ENCODE peak calls at places on chromosomes 13 and 19, in five cellular contexts. E is CD8-positive, alpha-beta memory T cell; Q is coronary artery; B is fibroblast of pulmonary artery; F is T-helper 2 cell treated with Interferon-gamma antibody and Interleukin-4, amounts not matched to agents 5 μg/mL and 100 μg/mL, for 36 hours. D is an unnamed sample.

GRCh38 chr19:51607920-51608562 is 22.2 kb downstream of the SIGLEC5 start:
- DNase-seq in F (peak), E (peak), Q (no peak), B (peak), D (peak)

GRCh38 chr19:32530773-32531172 is 50.2 kb upstream of the PDCD5 start:
- DNase-seq in B (no peak), Q (no peak), F (no peak), E (no peak), D (no peak)

GRCh38 chr19:45179063-45179847 is 671 bp downstream of the BLOC1S3 start:
- DNase-seq in B (peak), Q (no peak), F (peak), E (no peak), D (peak)

GRCh38 chr19:6015841-6016545 is 38.1 kb upstream of the RANBP3 start:
- DNase-seq in F (no peak), E (no peak), Q (no peak), B (no peak), D (peak)

GRCh38 chr13:41054212-41054877 is 7.0 kb upstream of the WBP4 start:
- DNase-seq in Q (no peak), E (peak), B (peak), F (no peak), D (peak)

GRCh38 chr13:39767791-39768564 is 112.5 kb downstream of the COG6 start:
- DNase-seq in B (no peak), F (no peak), E (no peak), Q (no peak), D (no peak)

GRCh38 chr13:113669231-113669870 is 2.3 kb downstream of the GRK1 start:
- DNase-seq in E (no peak), Q (peak), B (no peak), F (no peak), D (peak)

GRCh38 chr19:17107546-17108452 is 32.2 kb downstream of the MYO9B start:
- DNase-seq in E (no peak), F (no peak), Q (peak), B (peak), D (peak)

GRCh38 chr19:41172297-41173164 is 20.5 kb upstream of the CYP2S1 start:
- DNase-seq in E (no peak), Q (no peak), F (no peak), B (no peak), D (no peak)

GRCh38 chr13:99988469-99989375 is 7.1 kb downstream of the ZIC2 start:
- DNase-seq in E (no peak), F (no peak), B (no peak), Q (no peak), D (peak)

GRCh38 chr13:65844266-65844841 is 1385.8 kb downstream of the PCDH9 start:
- DNase-seq in E (no peak), B (no peak), Q (no peak), F (no peak), D (no peak)

GRCh38 chr19:46731584-46731983 is 14.3 kb upstream of the FKRP start:
- DNase-seq in Q (no peak), E (no peak), B (peak), F (no peak), D (no peak)

GRCh38 chr19:32558607-32559228 is 22.3 kb upstream of the PDCD5 start:
- DNase-seq in B (no peak), E (no peak), Q (peak), F (no peak), D (no peak)

GRCh38 chr19:19081642-19082151 is 17.9 kb downstream of the SLC25A42 start:
- DNase-seq in B (peak), E (no peak), F (no peak), Q (no peak), D (peak)

GRCh38 chr19:47595937-47596336 is 13.0 kb upstream of the BICRA start:
- DNase-seq in F (no peak), E (no peak), B (no peak), Q (no peak), D (no peak)

GRCh38 chr13:30307966-30308290 is 577 bp upstream of the KATNAL1 start:
- DNase-seq in B (no peak), E (no peak), F (no peak), Q (no peak), D (no peak)

GRCh38 chr19:46489445-46490272 is 6.0 kb downstream of the PNMA8B start:
- DNase-seq in F (no peak), Q (no peak), B (peak), E (no peak), D (peak)

GRCh38 chr19:55012294-55012693 is 25.8 kb downstream of the GP6 start:
- DNase-seq in B (no peak), F (no peak), E (no peak), Q (no peak), D (no peak)

GRCh38 chr19:7823902-7824301 is 6.1 kb upstream of the EVI5L start:
- DNase-seq in E (no peak), Q (no peak), F (no peak), B (no peak), D (no peak)

GRCh38 chr13:29801737-29802305 is 48.6 kb downstream of the UBL3 start:
- DNase-seq in B (peak), Q (no peak), E (no peak), F (no peak), D (no peak)

GRCh38 chr19:5628919-5629481 is 6.1 kb downstream of the SAFB start:
- DNase-seq in E (no peak), Q (no peak), B (no peak), F (no peak), D (no peak)

GRCh38 chr19:14114854-14115253 is 2.7 kb downstream of the PRKACA start:
- DNase-seq in Q (no peak), F (peak), E (peak), B (no peak), D (peak)

GRCh38 chr13:44368062-44368591 is 5.5 kb upstream of the SERP2 start:
- DNase-seq in Q (no peak), F (no peak), E (no peak), B (no peak), D (no peak)

GRCh38 chr13:51330741-51331140 is 8.8 kb upstream of the SERPINE3 start:
- DNase-seq in E (no peak), Q (no peak), B (peak), F (peak), D (peak)

GRCh38 chr13:79432086-79432485 is 26.0 kb upstream of the RBM26 start:
- DNase-seq in B (no peak), Q (no peak), E (no peak), F (no peak), D (no peak)

GRCh38 chr19:9075064-9075964 is 11.5 kb upstream of the OR1M1 start:
- DNase-seq in Q (no peak), E (no peak), B (peak), F (no peak), D (peak)

GRCh38 chr19:10279737-10280442 is 6.9 kb upstream of the ICAM4 start:
- DNase-seq in B (no peak), E (no peak), Q (no peak), F (no peak), D (peak)

GRCh38 chr13:23656637-23657036 is 86.4 kb downstream of the TNFRSF19 start:
- DNase-seq in F (no peak), E (no peak), Q (no peak), B (peak), D (peak)

GRCh38 chr13:35502456-35502855 is 26.0 kb upstream of the MAB21L1 start:
- DNase-seq in F (no peak), B (no peak), E (no peak), Q (no peak), D (no peak)

GRCh38 chr13:34065915-34066314 is 248.0 kb downstream of the RFC3 start:
- DNase-seq in E (no peak), Q (no peak), F (no peak), B (no peak), D (no peak)

GRCh38 chr13:31793246-31793645 is 53.9 kb downstream of the RXFP2 start:
- DNase-seq in E (no peak), Q (no peak), F (no peak), B (no peak), D (peak)

GRCh38 chr19:43470288-43470687 is 4.9 kb upstream of the LYPD3 start:
- DNase-seq in Q (no peak), E (peak), F (peak), B (no peak), D (peak)

GRCh38 chr19:39531834-39532232 is 819 bp downstream of the EID2B start:
- DNase-seq in B (no peak), E (no peak), Q (no peak), F (no peak), D (no peak)

GRCh38 chr19:10829967-10830366 is 6.0 kb downstream of the TMED1 start:
- DNase-seq in E (no peak), B (no peak), Q (no peak), F (no peak), D (peak)

D was measured in osteoblast.